ENCODE peak calls at places on chromosome 2, in five cellular contexts. Y is fibroblast of mammary gland, J is cardiac muscle cell, W is psoas muscle, V is neural progenitor cell. E is an unnamed sample.

GRCh38 chr2:126864861-126865260 is 33.8 kb upstream of the TEX51 start:
- DNase-seq in W (no peak), Y (no peak), J (no peak), V (no peak), E (no peak)

GRCh38 chr2:42141687-42142475 is 27.3 kb upstream of the EML4 start:
- DNase-seq in J (peak), V (peak), W (no peak), Y (peak), E (peak)

GRCh38 chr2:71813801-71814470 is 333.7 kb downstream of the CYP26B1 start:
- DNase-seq in W (no peak), Y (peak), J (no peak), V (no peak), E (no peak)

GRCh38 chr2:3769766-3770165 is 66.4 kb downstream of the DCDC2C start:
- DNase-seq in Y (no peak), W (no peak), V (no peak), J (no peak), E (no peak)

GRCh38 chr2:138293045-138293444 is 208.5 kb upstream of the SPOPL start:
- DNase-seq in V (no peak), J (no peak), Y (no peak), W (no peak), E (no peak)

GRCh38 chr2:194545978-194546377 is 1111.0 kb upstream of the SLC39A10 start:
- DNase-seq in W (no peak), J (no peak), Y (peak), V (no peak), E (peak)

GRCh38 chr2:202133556-202134245 is 60.6 kb downstream of the KIAA2012 start:
- DNase-seq in V (no peak), Y (no peak), W (no peak), J (no peak), E (no peak)

GRCh38 chr2:224479826-224480225 is 77.9 kb upstream of the FAM124B start:
- DNase-seq in V (no peak), J (no peak), W (no peak), Y (no peak), E (peak)

GRCh38 chr2:237900891-237901831 is 41.7 kb downstream of the RAMP1 start:
- DNase-seq in Y (no peak), W (no peak), J (no peak), V (no peak), E (no peak)

GRCh38 chr2:140893685-140894084 is 1237.1 kb downstream of the LRP1B start:
- DNase-seq in J (peak), V (no peak), Y (peak), W (no peak), E (peak)

GRCh38 chr2:45869165-45869501 is 217.7 kb downstream of the PRKCE start:
- DNase-seq in J (peak), W (no peak), Y (peak), V (no peak), E (no peak)

GRCh38 chr2:42834161-42834560 is 41.8 kb upstream of the HAAO start:
- DNase-seq in J (no peak), W (no peak), V (no peak), Y (no peak), E (no peak)

GRCh38 chr2:41851554-41851953 is 196.3 kb upstream of the PKDCC start:
- DNase-seq in V (no peak), W (peak), J (no peak), Y (no peak), E (no peak)

GRCh38 chr2:127102464-127103242 is 4.3 kb downstream of the BIN1 start:
- DNase-seq in Y (no peak), V (no peak), J (no peak), W (peak), E (no peak)

GRCh38 chr2:144404621-144405312 is 115.2 kb downstream of the ZEB2 start:
- DNase-seq in J (no peak), W (peak), V (no peak), Y (no peak), E (no peak)

GRCh38 chr2:190352668-190353536 is 9.5 kb downstream of the INPP1 start:
- DNase-seq in V (no peak), J (no peak), W (no peak), Y (peak), E (peak)

GRCh38 chr2:105868060-105868459 is 123.3 kb downstream of the NCK2 start:
- DNase-seq in V (no peak), W (no peak), J (no peak), Y (peak), E (no peak)

GRCh38 chr2:58427572-58428285 is 186.6 kb upstream of the FANCL start:
- DNase-seq in V (peak), Y (peak), J (peak), W (no peak), E (peak)

GRCh38 chr2:85053802-85054201 is 79.4 kb upstream of the TCF7L1 start:
- DNase-seq in W (peak), V (peak), Y (peak), J (no peak), E (peak)

GRCh38 chr2:102592601-102593000 is 26.8 kb upstream of the SLC9A2 start:
- DNase-seq in J (peak), Y (peak), W (no peak), V (peak), E (peak)

GRCh38 chr2:128606837-128607236 is 288.2 kb upstream of the HS6ST1 start:
- DNase-seq in J (no peak), V (no peak), Y (no peak), W (no peak), E (no peak)

DNA sequence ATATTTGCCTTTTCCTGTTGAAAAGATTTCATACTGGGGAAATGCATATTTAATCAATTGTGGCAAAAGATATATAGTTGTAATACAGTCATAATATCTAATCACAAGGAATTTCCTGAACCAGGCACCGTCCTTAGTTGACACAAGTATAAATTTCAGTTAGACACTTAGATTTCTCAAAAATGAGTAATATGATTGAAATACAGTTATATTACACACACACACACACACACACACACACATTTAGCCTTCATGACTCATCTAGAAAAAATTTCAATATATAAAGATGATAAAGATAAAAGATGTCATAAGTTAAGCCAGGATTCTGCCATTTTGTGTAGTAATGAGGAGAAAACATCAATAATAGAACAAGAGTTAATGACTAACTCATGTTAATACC is 258.4 kb upstream of the ZNF804A start:
- DNase-seq in J (no peak), Y (peak), W (no peak), V (no peak), E (peak)
- TF ChIP-seq CTCF in J (no peak), Y (no peak), W (no peak), V (no peak), E (no peak)

DNA sequence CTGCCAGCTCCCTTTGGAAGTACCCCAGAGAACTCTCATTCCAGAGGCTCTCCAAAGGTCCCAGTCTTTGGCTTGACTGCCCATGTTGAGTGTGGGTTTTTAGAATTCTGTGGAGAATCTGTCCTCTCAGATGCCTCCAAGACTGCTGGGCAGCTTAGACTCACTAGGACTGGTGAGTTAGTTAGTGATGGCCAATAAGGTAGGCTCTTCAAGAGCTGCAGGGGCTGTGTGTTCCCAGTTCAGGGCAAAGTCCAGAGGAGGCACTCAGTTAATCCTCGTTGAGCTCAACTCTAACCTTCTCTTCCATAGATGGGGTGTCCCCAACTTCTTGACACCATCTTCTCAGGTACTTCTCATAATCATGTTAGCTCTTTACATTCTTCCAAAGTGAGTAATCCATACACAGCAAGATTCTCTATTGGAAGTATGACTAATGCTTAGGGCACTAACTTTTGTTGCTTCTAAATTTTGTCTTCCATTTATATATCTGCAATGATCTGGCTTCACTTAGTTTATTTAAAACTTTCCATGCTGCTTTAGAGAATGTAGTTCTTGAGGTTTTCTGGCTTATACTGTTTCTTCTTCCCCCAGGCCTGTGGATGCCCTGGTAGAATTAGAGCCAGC is 88.9 kb downstream of the POLE4 start:
- DNase-seq in V (no peak), Y (peak), W (no peak), J (peak), E (peak)
- TF ChIP-seq CTCF in V (no peak), Y (no peak), W (no peak), J (no peak), E (no peak)

GRCh38 chr2:208254871-208255556 is at the start of gene IDH1:
- DNase-seq in J (peak), V (peak), W (peak), Y (peak), E (peak)
- TF ChIP-seq CTCF in J (peak), V (peak), W (no peak), Y (peak), E (no peak)

GRCh38 chr2:166060191-166060590 is 67.6 kb downstream of the SCN1A start:
- DNase-seq in J (peak), W (no peak), V (no peak), Y (peak), E (peak)

GRCh38 chr2:166057363-166058169 is 70.3 kb downstream of the SCN1A start:
- DNase-seq in V (peak), W (no peak), J (peak), Y (peak), E (peak)
- TF ChIP-seq CTCF in V (peak), W (peak), J (peak), Y (peak), E (peak)

GRCh38 chr2:62706721-62707516 is 1.4 kb downstream of the EHBP1 start:
- DNase-seq in V (peak), W (no peak), Y (peak), J (no peak), E (peak)

GRCh38 chr2:62704654-62705006 is 883 bp upstream of the EHBP1 start:
- DNase-seq in Y (no peak), J (no peak), V (no peak), W (no peak), E (no peak)

GRCh38 chr2:62708751-62709150 is 3.2 kb downstream of the EHBP1 start:
- DNase-seq in Y (no peak), V (no peak), J (no peak), W (no peak), E (no peak)

GRCh38 chr2:62705007-62705829 is at the start of gene EHBP1:
- DNase-seq in V (peak), W (peak), Y (peak), J (peak), E (peak)

DNA sequence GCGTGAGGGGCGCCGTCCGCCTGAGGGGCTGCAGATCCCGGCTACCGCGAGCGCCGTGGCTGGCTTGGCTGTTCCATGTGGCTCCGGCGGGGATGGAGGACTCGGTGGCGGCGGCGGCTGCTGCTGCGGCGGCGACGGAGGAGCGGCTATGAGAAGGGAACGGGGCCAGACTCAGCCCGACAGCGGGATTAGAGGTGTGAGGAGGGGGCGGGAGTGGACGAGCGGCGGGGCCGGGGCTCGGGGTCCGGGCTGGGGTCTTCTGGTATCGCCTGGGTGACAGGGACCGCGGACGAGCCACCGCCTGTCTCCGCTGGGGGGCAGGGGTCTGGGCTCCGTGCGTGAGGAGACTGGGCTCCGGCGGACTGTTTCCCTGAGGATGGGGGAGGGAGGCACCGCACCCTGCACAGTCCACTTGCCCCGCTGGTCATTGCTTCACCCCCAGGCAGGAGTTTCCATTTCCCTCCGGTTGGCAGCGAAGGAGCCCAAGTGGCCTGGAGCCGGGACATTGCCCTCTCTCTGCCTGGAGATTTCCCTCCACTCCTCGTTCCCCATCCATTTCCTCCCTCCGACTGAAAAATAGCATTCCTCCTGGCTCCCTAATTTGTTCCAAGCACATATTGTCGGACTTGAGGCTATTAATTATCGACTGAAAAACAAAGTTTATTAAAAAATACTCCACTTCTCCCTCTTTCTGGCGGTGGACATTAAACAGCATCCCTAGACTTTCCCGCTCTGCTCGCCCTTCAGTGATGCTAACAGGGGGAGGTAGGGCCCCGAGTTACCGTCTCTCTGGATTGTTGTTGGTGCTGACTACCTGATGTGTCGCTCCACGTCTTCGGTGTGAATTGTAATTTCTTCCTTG is 577 bp downstream of the EHBP1 start:
- DNase-seq in V (peak), Y (peak), J (peak), W (peak), E (peak)
- TF ChIP-seq CTCF in V (peak), Y (peak), J (peak), W (peak), E (peak)

DNA sequence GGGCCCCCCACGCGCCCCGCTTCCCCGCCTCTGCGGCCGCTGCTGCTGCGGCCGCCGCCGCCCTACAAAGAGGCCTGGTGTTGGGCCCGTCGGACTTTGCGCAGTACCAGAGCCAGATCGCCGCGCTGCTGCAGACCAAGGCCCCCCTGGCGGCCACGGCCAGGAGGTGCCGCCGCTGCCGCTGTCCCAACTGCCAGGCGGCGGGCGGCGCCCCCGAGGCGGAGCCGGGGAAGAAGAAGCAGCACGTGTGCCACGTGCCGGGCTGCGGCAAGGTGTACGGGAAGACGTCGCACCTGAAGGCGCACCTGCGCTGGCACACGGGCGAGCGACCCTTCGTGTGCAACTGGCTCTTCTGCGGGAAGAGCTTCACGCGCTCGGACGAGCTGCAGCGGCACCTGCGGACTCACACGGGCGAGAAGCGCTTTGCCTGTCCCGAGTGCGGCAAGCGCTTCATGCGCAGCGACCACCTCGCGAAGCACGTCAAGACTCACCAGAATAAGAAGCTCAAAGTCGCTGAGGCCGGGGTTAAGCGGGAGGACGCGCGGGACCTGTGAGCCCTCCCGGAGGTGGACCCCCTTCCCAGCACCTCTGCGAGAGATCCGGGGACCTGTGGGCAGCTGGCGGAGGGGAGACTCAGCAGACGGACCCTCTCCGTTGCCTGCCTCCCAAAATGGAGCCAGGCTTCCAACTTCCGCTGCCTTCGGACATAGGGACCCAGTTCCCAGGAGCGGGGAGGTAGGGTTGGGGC is 1.9 kb downstream of the SP5 start:
- DNase-seq in V (peak), W (peak), J (peak), Y (peak), E (peak)
- TF ChIP-seq CTCF in V (peak), W (peak), J (peak), Y (no peak), E (peak)

GRCh38 chr2:19851116-19851515 is 50.7 kb downstream of the TTC32 start:
- DNase-seq in V (peak), Y (no peak), W (no peak), J (no peak), E (peak)
- TF ChIP-seq CTCF in V (peak), Y (peak), W (no peak), J (peak), E (peak)

E was measured in epithelial cell of esophagus.